ENCODE peak calls at places on chromosomes 3 and 15, in seven cellular contexts. G is hepatocyte, Z is cardiac muscle cell, F is psoas muscle, R is left ventricle myocardium inferior, M is HepG2, S is PC-9. O is an unnamed sample. For H3K4me1 and H3K36me3, the result is how much of the 10 kb centered on the place peaks cover.

GRCh38 chr3:25429960-25430941 is 2.2 kb downstream of the RARB start:
- DNase-seq in G (no peak), Z (no peak), F (no peak), R (no peak), M (no peak), S (no peak), O (peak)

GRCh38 chr3:138688871-138689299 is 80.3 kb downstream of the FAIM start:
- DNase-seq in G (no peak), Z (no peak), F (no peak), R (no peak), M (peak), S (no peak), O (no peak)

GRCh38 chr15:69504352-69505040 is 51.9 kb downstream of the RPLP1 start:
- DNase-seq in G (no peak), Z (no peak), F (no peak), R (no peak), M (no peak), S (no peak), O (no peak)

GRCh38 chr3:197847866-197848401 is 56.9 kb downstream of the LRCH3 start:
- DNase-seq in G (peak), Z (no peak), F (no peak), R (no peak), M (no peak), S (no peak), O (no peak)

GRCh38 chr3:184496933-184497332 is 64.7 kb upstream of the EPHB3 start:
- DNase-seq in G (no peak), Z (no peak), F (no peak), R (no peak), M (no peak), S (no peak), O (no peak)

GRCh38 chr15:69958494-69959134 is 139.1 kb downstream of the TLE3 start:
- DNase-seq in G (no peak), Z (no peak), F (no peak), R (no peak), M (no peak), S (no peak), O (no peak)

GRCh38 chr3:104437891-104438290 is 928.8 kb upstream of the ALCAM start:
- DNase-seq in G (no peak), Z (no peak), F (no peak), R (no peak), M (no peak), S (no peak), O (peak)

GRCh38 chr3:62601238-62601856 is 228.0 kb upstream of the FEZF2 start:
- DNase-seq in G (no peak), Z (no peak), F (no peak), R (no peak), M (no peak), S (no peak), O (no peak)

GRCh38 chr3:88231632-88232031 is 81.9 kb downstream of the C3orf38 start:
- DNase-seq in G (peak), Z (no peak), F (no peak), R (no peak), M (peak), S (no peak), O (no peak)

GRCh38 chr3:128318275-128318920 is 148.3 kb downstream of the DNAJB8 start:
- DNase-seq in G (no peak), Z (no peak), F (no peak), R (no peak), M (no peak), S (no peak), O (peak)

GRCh38 chr3:159727506-159727905 is 261.1 kb upstream of the IL12A start:
- DNase-seq in G (no peak), Z (no peak), F (no peak), R (no peak), M (no peak), S (no peak), O (no peak)

GRCh38 chr15:66102563-66103292 is 150.8 kb downstream of the MEGF11 start:
- DNase-seq in G (no peak), Z (peak), F (no peak), R (no peak), M (no peak), S (no peak), O (no peak)

GRCh38 chr3:171173732-171174131 is 147.2 kb upstream of the SLC2A2 start:
- DNase-seq in G (peak), Z (no peak), F (peak), R (peak), M (no peak), S (no peak), O (no peak)

GRCh38 chr3:87287025-87287424 is 10.6 kb upstream of the POU1F1 start:
- DNase-seq in G (no peak), Z (no peak), F (no peak), R (no peak), M (no peak), S (no peak), O (no peak)

GRCh38 chr15:69556344-69556743 is 103.7 kb downstream of the RPLP1 start:
- DNase-seq in G (peak), Z (no peak), F (no peak), R (no peak), M (no peak), S (no peak), O (no peak)

GRCh38 chr3:127746400-127747057 is 73.8 kb downstream of the ABTB1 start:
- DNase-seq in G (peak), Z (no peak), F (peak), R (peak), M (no peak), S (peak), O (peak)

GRCh38 chr3:126937533-126938432 is 45.1 kb upstream of the PLXNA1 start:
- DNase-seq in G (no peak), Z (peak), F (no peak), R (peak), M (no peak), S (no peak), O (no peak)

GRCh38 chr15:92159906-92160841 is 233.5 kb upstream of the ST8SIA2 start:
- DNase-seq in G (no peak), Z (no peak), F (no peak), R (no peak), M (no peak), S (no peak), O (no peak)

GRCh38 chr3:54445630-54446029 is 323.3 kb downstream of the CACNA2D3 start:
- DNase-seq in G (no peak), Z (no peak), F (no peak), R (no peak), M (no peak), S (no peak), O (no peak)

GRCh38 chr3:31895471-31895870 is 85.6 kb downstream of the OSBPL10 start:
- DNase-seq in G (no peak), Z (no peak), F (no peak), R (no peak), M (no peak), S (no peak), O (no peak)

GRCh38 chr15:63094495-63094931 is 27.1 kb upstream of the LACTB start:
- DNase-seq in G (no peak), Z (peak), F (no peak), R (no peak), M (peak), S (no peak), O (peak)

GRCh38 chr15:28983432-28984311 is 97.9 kb downstream of the APBA2 start:
- DNase-seq in G (no peak), Z (no peak), F (no peak), R (no peak), M (no peak), S (no peak), O (no peak)

GRCh38 chr3:48244462-48244861 is 3.6 kb downstream of the ZNF589 start:
- DNase-seq in G (no peak), Z (no peak), F (no peak), R (no peak), M (no peak), S (no peak), O (no peak)

GRCh38 chr3:46934508-46935167 is 41.9 kb downstream of the CCDC12 start:
- DNase-seq in G (peak), Z (peak), F (peak), R (peak), M (no peak), S (no peak), O (no peak)

DNA sequence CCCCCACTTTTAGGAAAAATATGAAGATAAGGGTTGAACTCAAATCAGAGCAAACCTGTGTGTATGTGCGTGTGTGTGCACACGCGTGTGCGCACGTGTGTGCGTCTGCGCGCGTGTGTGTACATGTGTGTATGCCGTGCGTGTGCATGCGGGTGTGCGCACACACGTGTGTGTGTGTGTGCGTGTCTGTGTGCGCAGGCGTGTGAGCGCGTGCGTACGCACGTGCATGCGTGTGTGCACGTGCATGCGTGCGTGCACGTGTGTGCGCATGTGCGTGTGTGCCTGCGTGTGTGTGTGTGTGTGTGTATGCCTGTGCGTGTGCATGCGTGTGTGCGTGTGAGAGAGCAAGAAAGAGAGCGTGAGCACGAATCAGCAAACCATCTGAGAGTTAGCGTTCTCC is 20.7 kb downstream of the TNK2 start:
- DNase-seq in G (no peak), Z (no peak), F (peak), R (no peak), M (no peak), S (no peak), O (no peak)
- H3K4me1 ChIP-seq in G (under half), Z (half or more), F (half or more), R (half or more), M (under half), S (under half), O (under half)

DNA sequence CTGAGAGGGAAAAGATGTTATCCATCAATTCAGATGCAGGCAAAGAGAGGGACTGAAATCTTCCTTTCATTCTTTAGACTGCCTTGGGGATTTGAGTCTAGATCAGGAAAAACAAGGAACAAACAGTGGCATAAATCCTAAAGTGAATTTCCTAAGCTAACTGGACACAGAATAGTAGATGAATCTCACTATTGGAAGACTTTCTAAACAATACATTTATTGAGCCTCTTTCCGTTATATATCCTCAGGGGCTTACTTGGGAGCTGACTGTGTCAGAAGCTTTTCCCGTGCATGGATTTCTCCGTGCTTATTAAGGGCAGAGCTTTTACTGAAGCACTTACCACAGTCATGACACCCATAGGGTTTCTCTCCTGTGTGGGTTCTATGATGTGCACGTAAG is 10.0 kb downstream of the ZSCAN29 start:
- DNase-seq in G (no peak), Z (no peak), F (no peak), R (no peak), M (no peak), S (no peak), O (no peak)
- H3K36me3 ChIP-seq in G (under half), Z (under half), F (under half), R (half or more), M (under half), S (half or more), O (half or more)

DNA sequence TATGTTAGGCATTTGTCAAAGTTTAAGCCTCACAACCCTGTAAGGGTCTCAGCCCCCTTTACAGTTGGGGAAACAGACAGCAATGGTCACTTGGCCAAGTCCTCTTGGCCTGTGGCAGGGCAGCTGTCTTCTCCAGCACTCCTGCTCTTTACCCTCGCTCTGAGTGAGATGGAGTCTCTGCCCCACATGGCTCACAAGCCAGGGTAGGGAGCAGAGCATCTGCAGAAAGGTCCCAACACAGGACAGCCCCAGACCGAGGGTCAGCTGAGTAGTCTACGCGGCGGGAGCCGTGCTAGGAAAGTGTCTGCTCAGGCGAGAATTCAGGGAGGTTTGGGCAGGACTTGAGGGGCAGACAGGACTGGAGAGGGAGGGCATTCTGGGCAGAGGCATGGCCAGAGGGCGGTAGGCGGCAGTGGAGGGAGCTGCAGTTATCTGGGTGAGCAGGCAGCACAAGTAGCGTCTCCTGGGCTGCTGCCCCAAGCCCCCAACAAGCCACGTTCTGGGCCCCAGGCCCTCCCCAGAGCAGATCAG is 18.3 kb upstream of the LAMP3 start:
- DNase-seq in G (no peak), Z (no peak), F (no peak), R (no peak), M (no peak), S (no peak), O (no peak)
- H3K4me1 ChIP-seq in G (under half), Z (under half), F (under half), R (under half), M (under half), S (under half), O (under half)

DNA sequence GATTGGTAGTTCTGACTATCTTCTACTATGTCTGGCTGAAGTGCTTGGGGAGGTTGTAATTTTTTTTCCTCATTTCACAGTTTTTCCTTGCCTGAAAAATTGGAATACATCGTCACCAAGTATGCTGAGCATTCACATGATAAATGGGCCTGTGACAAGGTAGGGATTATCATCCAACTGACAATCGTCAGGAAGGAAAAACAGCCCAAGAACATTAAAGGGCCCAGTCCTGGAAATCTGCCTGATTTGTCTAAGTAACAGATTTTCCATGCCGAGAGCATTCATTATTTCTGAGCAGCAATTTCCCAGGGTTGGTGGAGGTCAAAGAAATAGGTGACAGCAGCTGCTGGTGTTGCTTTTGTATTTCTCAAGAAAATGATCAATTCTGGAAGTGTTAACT is 226.0 kb upstream of the CHRM5 start:
- DNase-seq in G (no peak), Z (no peak), F (no peak), R (no peak), M (no peak), S (no peak), O (no peak)
- H3K36me3 ChIP-seq in G (under half), Z (under half), F (under half), R (under half), M (under half), S (under half), O (under half)

DNA sequence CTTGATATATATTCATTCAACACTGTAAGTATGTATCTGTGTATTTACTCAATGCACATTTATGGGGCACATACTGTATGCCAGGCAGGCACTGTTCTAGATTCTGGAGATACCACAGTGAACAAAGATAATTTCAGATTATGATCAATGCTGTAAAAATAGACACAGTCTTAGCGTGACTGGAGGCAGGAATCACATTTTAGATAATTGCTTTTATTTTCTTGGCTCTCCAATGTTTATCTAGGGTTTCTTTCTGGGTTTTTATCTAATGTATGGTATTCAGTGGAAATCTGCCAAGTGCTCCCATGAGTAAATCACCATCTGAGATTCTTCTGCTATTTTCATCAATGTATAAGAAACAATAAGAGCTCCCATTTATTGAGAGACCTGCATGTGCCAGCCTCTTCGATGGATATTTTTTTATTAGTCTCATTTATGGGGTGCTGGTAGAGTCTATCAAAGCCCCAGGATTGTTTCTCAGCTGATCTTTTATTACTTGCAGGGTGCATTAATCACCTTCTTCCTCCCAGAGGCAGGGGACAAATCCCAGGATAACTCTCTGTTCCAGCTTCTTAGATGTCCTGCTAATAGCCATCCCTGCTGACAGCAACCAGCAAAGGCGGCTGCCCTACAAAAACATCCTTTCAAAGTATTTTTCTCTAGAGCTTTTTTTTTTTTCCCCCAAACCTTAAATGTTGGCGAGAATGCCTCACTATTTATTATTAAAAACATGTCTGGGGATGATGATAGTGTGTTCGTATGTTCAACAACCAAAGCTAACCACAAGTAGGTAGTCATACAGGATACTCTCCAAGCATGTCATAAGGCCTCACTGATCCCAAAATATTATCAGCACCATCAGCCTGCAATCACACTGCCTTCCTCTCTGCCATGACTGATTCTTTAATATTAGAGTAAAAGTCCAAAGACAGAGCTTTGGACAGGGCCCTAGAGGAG is 331.0 kb upstream of the RASGRP1 start:
- DNase-seq in G (no peak), Z (no peak), F (no peak), R (no peak), M (no peak), S (no peak), O (no peak)
- H3K4me1 ChIP-seq in G (under half), Z (under half), F (under half), R (under half), M (under half), S (under half), O (half or more)

DNA sequence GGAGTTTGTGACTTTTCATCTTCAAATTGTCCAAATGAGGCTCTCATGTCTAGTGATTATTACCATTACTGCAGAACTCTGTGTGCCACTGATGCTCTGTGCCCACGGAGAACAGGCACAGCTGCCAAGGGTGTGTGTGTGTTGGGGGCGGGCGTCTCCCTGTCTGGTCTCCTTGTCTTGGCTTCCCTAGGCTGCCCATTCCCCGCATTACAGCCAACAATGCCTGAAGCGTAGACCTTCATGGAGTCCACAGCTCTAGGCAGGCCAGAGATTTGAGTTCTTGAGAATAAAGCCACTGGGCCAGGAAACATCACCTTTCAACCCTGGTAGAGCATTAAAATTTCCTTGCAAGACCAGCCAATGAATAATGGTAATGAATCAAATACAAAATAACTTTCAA is 42.7 kb downstream of the CCNB2 start:
- DNase-seq in G (no peak), Z (no peak), F (no peak), R (no peak), M (no peak), S (no peak), O (no peak)
- H3K36me3 ChIP-seq in G (under half), Z (under half), F (under half), R (under half), M (under half), S (under half), O (half or more)

DNA sequence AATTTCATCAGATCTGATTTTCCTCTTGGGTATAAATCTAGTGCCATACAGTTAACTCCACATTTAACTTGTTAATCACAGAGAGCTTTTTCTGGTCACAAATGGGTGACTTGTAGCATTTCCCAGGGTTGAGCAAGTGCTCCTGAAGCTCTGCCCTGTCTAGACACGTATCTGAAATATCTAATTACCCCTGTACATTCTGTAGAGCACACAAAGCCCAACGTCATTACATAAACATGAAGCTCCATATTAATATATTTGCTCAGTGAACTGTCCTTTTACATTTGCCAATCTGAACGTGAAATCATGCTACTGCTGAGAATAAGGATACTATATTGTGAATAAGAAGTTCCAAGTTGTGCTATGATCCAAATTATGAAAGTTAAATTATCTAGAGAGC is 49.0 kb downstream of the THBS1 start:
- DNase-seq in G (no peak), Z (no peak), F (no peak), R (no peak), M (no peak), S (no peak), O (no peak)
- H3K4me1 ChIP-seq in G (under half), Z (under half), F (under half), R (half or more), M (under half), S (under half), O (under half)

DNA sequence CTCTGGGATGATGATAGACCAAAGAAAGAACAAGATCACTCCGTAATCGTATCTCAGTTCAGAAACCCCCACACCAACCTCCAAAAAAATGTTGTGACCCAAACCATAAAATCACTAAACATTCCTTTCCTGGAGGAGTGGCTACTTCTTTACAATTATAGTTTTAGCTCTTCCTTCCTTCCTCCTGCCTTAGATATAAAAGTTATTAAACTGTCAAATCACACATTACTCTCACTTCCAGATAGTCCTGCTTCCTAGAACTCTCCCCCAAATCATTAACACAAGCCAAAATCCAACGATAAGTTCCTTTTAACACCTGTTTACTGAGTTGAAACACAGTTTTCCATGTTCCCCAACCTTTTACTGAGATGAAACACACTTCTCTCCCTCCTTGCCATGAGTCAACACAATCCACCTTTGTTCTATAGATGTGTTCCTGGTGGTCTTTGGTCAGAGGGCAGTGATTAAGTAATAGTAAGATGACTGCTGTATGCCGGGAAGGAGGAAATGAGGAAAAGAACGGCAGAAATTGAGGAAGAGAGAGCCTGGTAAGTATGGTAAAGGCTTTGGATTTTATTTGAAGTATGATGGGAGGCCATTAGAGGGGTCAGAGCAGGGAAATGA is 8.3 kb upstream of the CRYGS start:
- DNase-seq in G (no peak), Z (no peak), F (no peak), R (no peak), M (peak), S (no peak), O (no peak)
- H3K36me3 ChIP-seq in G (under half), Z (under half), F (under half), R (half or more), M (under half), S (under half), O (half or more)

GRCh38 chr15:35692256-35692867 is 146.4 kb upstream of the DPH6 start:
- DNase-seq in G (no peak), Z (no peak), F (no peak), R (no peak), M (no peak), S (no peak), O (no peak)
- H3K4me1 ChIP-seq in G (under half), Z (half or more), F (under half), R (half or more), M (under half), S (under half), O (under half)

GRCh38 chr3:10317311-10317960 is 3.5 kb downstream of the SEC13 start:
- DNase-seq in G (peak), Z (no peak), F (no peak), R (no peak), M (peak), S (no peak), O (no peak)
- H3K36me3 ChIP-seq in G (under half), Z (under half), F (under half), R (half or more), M (under half), S (under half), O (half or more)